ENCODE peak calls at places on chromosomes 16 and 17, in four cellular contexts. One of them, this sample, is unnamed. For H3K4me1, the result is how much of the 10 kb centered on the place peaks cover.

GRCh38 chr17:16529906-16530305 is 37.9 kb upstream of the LRRC75A start:
- DNase-seq in uterus: no peak
- DNase-seq in mesendoderm: no peak
- DNase-seq in kidney: no peak
- DNase-seq in this sample: no peak

GRCh38 chr16:2959206-2959605 is 4.9 kb upstream of the KREMEN2 start:
- DNase-seq in uterus: no peak
- DNase-seq in mesendoderm: no peak
- DNase-seq in kidney: no peak
- DNase-seq in this sample: no peak

GRCh38 chr16:57615813-57616212 is 12.6 kb upstream of the ADGRG1 start:
- DNase-seq in uterus: no peak
- DNase-seq in mesendoderm: no peak
- DNase-seq in kidney: peak
- DNase-seq in this sample: no peak

GRCh38 chr17:7380321-7380720 is 568 bp upstream of the TNK1 start:
- DNase-seq in uterus: no peak
- DNase-seq in mesendoderm: peak
- DNase-seq in kidney: no peak
- DNase-seq in this sample: no peak

GRCh38 chr17:6894206-6894528 is 62.6 kb upstream of the TEKT1 start:
- DNase-seq in uterus: no peak
- DNase-seq in mesendoderm: peak
- DNase-seq in kidney: no peak
- DNase-seq in this sample: no peak

GRCh38 chr17:7809086-7809790 is 24.8 kb upstream of the KDM6B start:
- DNase-seq in uterus: no peak
- DNase-seq in mesendoderm: no peak
- DNase-seq in kidney: peak
- DNase-seq in this sample: peak

GRCh38 chr16:23965137-23965733 is 129.5 kb downstream of the PRKCB start:
- DNase-seq in uterus: no peak
- DNase-seq in mesendoderm: no peak
- DNase-seq in kidney: no peak
- DNase-seq in this sample: no peak

GRCh38 chr17:38920374-38921291 is 4.8 kb upstream of the LASP1NB start:
- DNase-seq in uterus: no peak
- DNase-seq in mesendoderm: no peak
- DNase-seq in kidney: peak
- DNase-seq in this sample: peak

GRCh38 chr17:10021239-10021638 is 116.2 kb upstream of the RCVRN start:
- DNase-seq in uterus: no peak
- DNase-seq in mesendoderm: no peak
- DNase-seq in kidney: no peak
- DNase-seq in this sample: peak

GRCh38 chr16:89770367-89770766 is 46.1 kb downstream of the FANCA start:
- DNase-seq in uterus: no peak
- DNase-seq in mesendoderm: no peak
- DNase-seq in kidney: no peak
- DNase-seq in this sample: no peak

GRCh38 chr17:81489986-81490598 is 22.5 kb downstream of the ACTG1 start:
- DNase-seq in uterus: no peak
- DNase-seq in mesendoderm: no peak
- DNase-seq in kidney: no peak
- DNase-seq in this sample: no peak

GRCh38 chr17:44795421-44795820 is 34.7 kb downstream of the GJC1 start:
- DNase-seq in uterus: no peak
- DNase-seq in mesendoderm: no peak
- DNase-seq in kidney: peak
- DNase-seq in this sample: no peak

GRCh38 chr17:72632026-72632684 is 460.3 kb downstream of the SLC39A11 start:
- DNase-seq in uterus: no peak
- DNase-seq in mesendoderm: no peak
- DNase-seq in kidney: no peak
- DNase-seq in this sample: no peak

GRCh38 chr16:52501746-52502145 is 45.2 kb downstream of the TOX3 start:
- DNase-seq in uterus: no peak
- DNase-seq in mesendoderm: no peak
- DNase-seq in kidney: no peak
- DNase-seq in this sample: no peak

GRCh38 chr17:43456661-43457361 is 27.0 kb upstream of the DHX8 start:
- DNase-seq in uterus: no peak
- DNase-seq in mesendoderm: no peak
- DNase-seq in kidney: no peak
- DNase-seq in this sample: no peak

GRCh38 chr17:51876986-51877385 is 281.5 kb downstream of the CA10 start:
- DNase-seq in uterus: no peak
- DNase-seq in mesendoderm: no peak
- DNase-seq in kidney: no peak
- DNase-seq in this sample: no peak

GRCh38 chr16:86929149-86929871 is 351.0 kb downstream of the FOXL1 start:
- DNase-seq in uterus: no peak
- DNase-seq in mesendoderm: peak
- DNase-seq in kidney: peak
- DNase-seq in this sample: peak

GRCh38 chr16:72013888-72014538 is 5.5 kb downstream of the DHODH start:
- DNase-seq in uterus: peak
- DNase-seq in mesendoderm: peak
- DNase-seq in kidney: no peak
- DNase-seq in this sample: peak

GRCh38 chr16:4594433-4595410 is 20.0 kb downstream of the UBALD1 start:
- DNase-seq in uterus: no peak
- DNase-seq in mesendoderm: no peak
- DNase-seq in kidney: peak
- DNase-seq in this sample: no peak

GRCh38 chr16:4767872-4768548 is 1.0 kb upstream of the ZNF500 start:
- DNase-seq in uterus: peak
- DNase-seq in mesendoderm: no peak
- DNase-seq in kidney: no peak
- DNase-seq in this sample: no peak

GRCh38 chr17:70138309-70138865 is 30.9 kb upstream of the KCNJ2 start:
- DNase-seq in uterus: no peak
- DNase-seq in mesendoderm: no peak
- DNase-seq in kidney: no peak
- DNase-seq in this sample: no peak

GRCh38 chr17:81380682-81381518 is 14.4 kb upstream of the BAHCC1 start:
- DNase-seq in uterus: no peak
- DNase-seq in mesendoderm: no peak
- DNase-seq in kidney: no peak
- DNase-seq in this sample: peak

GRCh38 chr16:56965939-56966515 is 4.3 kb downstream of the CETP start:
- DNase-seq in uterus: no peak
- DNase-seq in mesendoderm: no peak
- DNase-seq in kidney: no peak
- DNase-seq in this sample: no peak

GRCh38 chr16:15677447-15677846 is 27.4 kb downstream of the NDE1 start:
- DNase-seq in uterus: no peak
- DNase-seq in mesendoderm: no peak
- DNase-seq in kidney: no peak
- DNase-seq in this sample: no peak

GRCh38 chr16:4523686-4524085 is 14.9 kb downstream of the CDIP1 start:
- DNase-seq in uterus: no peak
- DNase-seq in mesendoderm: no peak
- DNase-seq in kidney: no peak
- DNase-seq in this sample: peak

GRCh38 chr16:30112197-30113030 is 923 bp downstream of the GDPD3 start:
- DNase-seq in uterus: peak
- DNase-seq in mesendoderm: peak
- DNase-seq in kidney: peak
- DNase-seq in this sample: peak

GRCh38 chr16:84511180-84511800 is 6.8 kb upstream of the MEAK7 start:
- DNase-seq in uterus: peak
- DNase-seq in mesendoderm: peak
- DNase-seq in kidney: peak
- DNase-seq in this sample: peak

GRCh38 chr16:81994485-81994884 is 16.8 kb downstream of the SDR42E1 start:
- DNase-seq in uterus: no peak
- DNase-seq in mesendoderm: peak
- DNase-seq in kidney: no peak
- DNase-seq in this sample: no peak

GRCh38 chr17:79840989-79841286 is 1.7 kb upstream of the CBX4 start:
- DNase-seq in uterus: no peak
- DNase-seq in mesendoderm: no peak
- DNase-seq in kidney: no peak
- DNase-seq in this sample: no peak
- H3K4me1 ChIP-seq in uterus: under half
- H3K4me1 ChIP-seq in mesendoderm: under half
- H3K4me1 ChIP-seq in kidney: under half
- H3K4me1 ChIP-seq in this sample: half or more

DNA sequence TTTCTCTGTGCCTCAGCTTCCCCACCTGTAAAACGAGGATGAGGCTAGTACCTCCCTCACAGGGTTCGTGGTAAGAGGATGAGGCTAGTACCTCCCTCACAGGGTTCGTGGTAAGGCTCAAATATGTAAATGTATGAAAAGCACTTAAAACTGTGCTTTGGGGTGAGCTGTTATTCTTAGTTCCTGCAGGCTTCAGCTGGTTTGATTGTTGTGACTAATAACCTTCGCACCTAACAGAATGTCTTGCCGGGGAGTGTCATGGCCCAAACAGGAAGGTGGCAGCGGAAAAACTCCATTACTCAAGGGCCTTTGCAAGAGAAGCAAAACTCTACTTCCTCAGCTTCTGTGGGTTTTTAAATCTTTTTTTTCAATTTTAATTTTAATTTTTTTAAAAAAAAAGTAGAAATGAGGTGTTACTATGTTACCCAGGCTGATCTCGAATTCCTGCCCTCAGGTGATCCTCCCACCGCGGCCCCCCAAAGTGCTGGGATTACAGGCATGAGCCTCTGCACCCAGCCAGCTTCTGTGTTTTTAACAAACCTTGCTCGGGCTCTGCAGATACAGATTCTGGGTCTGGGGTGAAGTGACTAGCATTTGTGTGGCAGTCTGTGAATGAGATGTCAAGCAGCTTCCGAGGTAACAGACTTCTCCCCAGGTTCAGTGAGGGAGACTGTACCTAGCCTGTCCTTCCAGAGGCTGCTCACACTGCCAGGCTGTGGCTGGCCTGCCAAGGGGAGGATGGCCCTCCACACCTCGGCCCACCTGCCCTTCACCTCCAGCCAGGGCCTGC is 103.0 kb downstream of the RAB11FIP4 start:
- DNase-seq in uterus: no peak
- DNase-seq in mesendoderm: peak
- DNase-seq in kidney: peak
- DNase-seq in this sample: peak
- H3K4me1 ChIP-seq in uterus: under half
- H3K4me1 ChIP-seq in mesendoderm: under half
- H3K4me1 ChIP-seq in kidney: half or more
- H3K4me1 ChIP-seq in this sample: half or more

DNA sequence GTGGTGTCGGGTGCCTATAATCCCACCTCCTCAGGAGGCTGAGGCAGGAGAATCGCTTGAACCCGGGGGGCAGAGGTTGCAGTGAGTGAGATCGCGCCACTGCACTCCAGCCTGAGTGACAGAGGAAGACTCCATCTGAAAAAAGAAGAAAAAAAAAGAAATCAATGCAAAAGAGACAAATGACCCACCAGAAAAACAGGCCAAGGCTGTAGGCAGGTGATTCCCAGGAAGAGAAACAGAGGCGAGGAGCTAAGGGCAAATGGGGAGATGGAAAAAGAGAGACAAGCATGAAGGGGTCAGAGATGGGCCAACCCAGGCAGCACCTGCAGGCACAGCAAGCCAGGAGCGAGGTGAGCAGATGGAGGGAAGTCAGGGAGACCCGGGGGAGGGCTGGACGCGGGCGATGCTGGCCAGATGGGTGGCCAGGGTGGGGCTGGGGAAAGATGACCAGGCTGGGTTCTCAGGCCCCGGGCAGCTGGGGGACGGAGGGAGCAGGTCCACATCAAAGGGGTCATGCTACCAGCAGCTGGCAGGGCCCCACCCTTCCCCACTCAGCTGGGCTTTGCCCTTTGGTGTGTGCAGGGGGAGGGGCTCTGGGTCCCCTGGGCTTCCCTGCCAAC is 25.5 kb downstream of the MYBBP1A start:
- DNase-seq in uterus: no peak
- DNase-seq in mesendoderm: no peak
- DNase-seq in kidney: no peak
- DNase-seq in this sample: no peak
- H3K4me1 ChIP-seq in uterus: under half
- H3K4me1 ChIP-seq in mesendoderm: under half
- H3K4me1 ChIP-seq in kidney: under half
- H3K4me1 ChIP-seq in this sample: under half

DNA sequence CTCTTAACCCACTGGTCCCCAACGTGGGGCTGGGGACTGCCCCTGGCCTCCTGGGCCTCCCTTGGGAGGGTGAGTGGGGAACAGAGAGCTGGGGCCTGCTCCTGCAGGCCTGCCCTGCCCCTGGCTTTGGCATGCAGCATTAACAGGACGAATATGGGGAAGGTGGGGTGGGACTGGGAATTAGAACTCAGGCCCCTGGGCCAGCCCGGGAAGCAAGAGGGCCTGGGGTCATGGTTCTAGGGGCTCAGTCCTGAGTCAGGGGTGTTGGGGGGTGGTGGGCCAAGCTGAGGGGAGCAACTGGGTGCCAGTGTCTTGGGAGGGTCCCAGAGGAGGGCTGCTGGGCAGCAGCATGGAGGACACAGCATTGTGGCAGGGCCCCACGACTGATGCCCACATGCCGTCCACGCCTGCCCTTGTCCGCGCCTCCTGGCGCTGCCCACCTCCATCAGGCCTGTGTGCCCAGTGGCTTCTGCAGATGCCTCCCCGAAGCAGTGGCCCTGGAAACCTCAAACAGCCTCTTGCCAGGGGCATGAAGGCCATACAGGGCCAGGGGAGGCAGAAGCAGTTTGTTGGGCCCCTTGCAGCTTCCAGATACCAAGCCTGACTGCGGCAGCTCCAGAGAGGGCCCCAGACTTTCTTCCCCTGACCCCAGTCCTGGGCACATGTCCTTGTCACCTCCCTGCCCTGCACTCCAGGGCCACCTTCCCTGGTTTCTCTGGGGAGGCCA is 4.8 kb downstream of the MAP2K3 start:
- DNase-seq in uterus: no peak
- DNase-seq in mesendoderm: no peak
- DNase-seq in kidney: peak
- DNase-seq in this sample: no peak
- H3K4me1 ChIP-seq in uterus: under half
- H3K4me1 ChIP-seq in mesendoderm: under half
- H3K4me1 ChIP-seq in kidney: under half
- H3K4me1 ChIP-seq in this sample: under half

GRCh38 chr17:65550075-65550635 is 11.3 kb downstream of the AXIN2 start:
- DNase-seq in uterus: no peak
- DNase-seq in mesendoderm: peak
- DNase-seq in kidney: peak
- DNase-seq in this sample: peak
- H3K4me1 ChIP-seq in uterus: under half
- H3K4me1 ChIP-seq in mesendoderm: under half
- H3K4me1 ChIP-seq in kidney: under half
- H3K4me1 ChIP-seq in this sample: under half

DNA sequence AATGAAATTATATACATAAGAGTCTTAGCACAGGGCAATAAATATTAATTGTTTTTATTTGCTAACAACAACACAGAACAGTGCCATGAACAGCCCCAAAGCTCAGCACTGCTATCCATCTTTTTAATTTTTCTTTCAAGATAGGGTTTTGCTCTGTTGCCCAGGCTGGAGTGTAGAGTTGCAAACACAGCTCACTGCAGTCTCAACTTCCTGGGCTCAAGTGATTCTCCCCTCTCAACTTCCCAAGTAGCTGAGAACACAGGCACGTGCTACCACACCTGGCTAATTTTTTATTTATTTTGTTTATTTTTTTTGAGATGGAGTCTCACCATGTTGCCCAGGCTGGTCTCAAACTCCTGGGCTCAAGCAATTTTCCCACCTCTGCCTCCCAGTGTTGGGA is 47.6 kb upstream of the AKAP1 start:
- DNase-seq in uterus: no peak
- DNase-seq in mesendoderm: no peak
- DNase-seq in kidney: no peak
- DNase-seq in this sample: no peak
- H3K4me1 ChIP-seq in uterus: under half
- H3K4me1 ChIP-seq in mesendoderm: under half
- H3K4me1 ChIP-seq in kidney: under half
- H3K4me1 ChIP-seq in this sample: under half